ENCODE peak calls at places on chromosomes 13 and 19, in ten cellular contexts. L, E, W, P, C, X, D, Y, O and T are unnamed samples.

GRCh38 chr13:35965226-35965927 is 165.8 kb downstream of the DCLK1 start:
- DNase-seq in Y (no peak), P (no peak), L (no peak), X (no peak), D (no peak), O (no peak), C (no peak), E (no peak), W (peak), T (no peak)

GRCh38 chr19:3665681-3666544 is 34.4 kb downstream of the PIP5K1C start:
- DNase-seq in W (no peak), C (no peak), X (peak), E (no peak), P (no peak), D (peak), L (peak), O (peak), Y (no peak), T (peak)

GRCh38 chr19:11286312-11286974 is 9.5 kb upstream of the TSPAN16 start:
- DNase-seq in C (no peak), D (no peak), Y (no peak), P (peak), E (no peak), X (no peak), W (peak), L (no peak), O (peak), T (peak)

GRCh38 chr19:11204943-11205349 is 7.6 kb upstream of the KANK2 start:
- DNase-seq in E (no peak), O (peak), Y (no peak), D (no peak), C (no peak), P (no peak), W (no peak), L (no peak), X (no peak), T (no peak)

GRCh38 chr19:58388175-58388526 is 1.1 kb downstream of the RPS5 start:
- DNase-seq in W (no peak), C (no peak), D (no peak), L (no peak), O (no peak), Y (no peak), X (no peak), P (no peak), E (no peak), T (no peak)

GRCh38 chr19:16821081-16821480 is 8.1 kb upstream of the SIN3B start:
- DNase-seq in W (no peak), O (no peak), X (no peak), D (no peak), Y (no peak), C (no peak), L (no peak), P (peak), E (no peak), T (no peak)

GRCh38 chr13:43388282-43389034 is 365.1 kb downstream of the DNAJC15 start:
- DNase-seq in C (no peak), Y (no peak), E (no peak), O (no peak), D (no peak), L (no peak), X (peak), W (no peak), P (peak), T (no peak)

GRCh38 chr13:114132419-114133121 is at the start of gene RASA3:
- DNase-seq in X (peak), O (peak), W (peak), C (no peak), Y (no peak), D (peak), L (no peak), E (peak), P (peak), T (peak)

GRCh38 chr13:27962982-27963381 is 6.1 kb downstream of the CDX2 start:
- DNase-seq in W (no peak), X (no peak), O (no peak), L (no peak), D (no peak), C (no peak), Y (no peak), P (no peak), E (no peak), T (no peak)

GRCh38 chr19:7119582-7119981 is 50.1 kb downstream of the ZNF557 start:
- DNase-seq in D (no peak), W (no peak), L (no peak), X (no peak), P (no peak), C (no peak), O (no peak), Y (no peak), E (no peak), T (no peak)

GRCh38 chr19:19170053-19170945 is at the start of gene MEF2B:
- DNase-seq in P (peak), X (peak), L (peak), E (peak), W (peak), O (peak), Y (no peak), D (peak), C (peak), T (peak)

GRCh38 chr19:55590621-55591020 is 8.7 kb downstream of the FIZ1 start:
- DNase-seq in X (no peak), L (no peak), W (no peak), D (no peak), P (no peak), E (no peak), O (peak), Y (no peak), C (no peak), T (no peak)

GRCh38 chr13:30872685-30873443 is 33.2 kb upstream of the MEDAG start:
- DNase-seq in D (no peak), Y (peak), C (peak), O (peak), X (no peak), W (peak), L (no peak), E (no peak), P (no peak), T (peak)

GRCh38 chr19:1754651-1755466 is 1.6 kb downstream of the ONECUT3 start:
- DNase-seq in X (no peak), Y (no peak), P (no peak), C (no peak), E (no peak), W (no peak), L (no peak), D (no peak), O (no peak), T (no peak)

GRCh38 chr13:32511482-32511881 is 27.1 kb downstream of the N4BP2L2 start:
- DNase-seq in C (no peak), O (no peak), L (no peak), X (no peak), P (no peak), D (no peak), E (no peak), Y (no peak), W (no peak), T (no peak)

GRCh38 chr19:3135961-3136683 is at the start of gene GNA15:
- DNase-seq in P (peak), E (no peak), W (no peak), O (no peak), D (no peak), X (peak), Y (no peak), C (no peak), L (no peak), T (no peak)

GRCh38 chr19:16627194-16627927 is 643 bp downstream of the MED26 start:
- DNase-seq in L (no peak), P (no peak), X (no peak), W (peak), C (no peak), O (peak), Y (no peak), E (no peak), D (no peak), T (no peak)

GRCh38 chr13:28268800-28269223 is 130.5 kb downstream of the PAN3 start:
- DNase-seq in X (no peak), L (no peak), P (no peak), Y (no peak), E (no peak), W (no peak), O (no peak), D (no peak), C (no peak), T (no peak)

GRCh38 chr13:113785051-113786010 is 26.3 kb downstream of the TMEM255B start:
- DNase-seq in D (no peak), C (no peak), Y (peak), E (peak), O (peak), L (no peak), X (no peak), P (peak), W (peak), T (peak)

GRCh38 chr13:65260938-65261880 is 1968.9 kb downstream of the PCDH9 start:
- DNase-seq in D (no peak), O (peak), P (no peak), Y (no peak), X (no peak), E (no peak), C (no peak), W (peak), L (no peak), T (peak)